ENCODE peak calls at places on chromosomes 12 and 14, in ten cellular contexts. F is IMR-90, O is uterus, I is fibroblast of lung, U is activated B cell treated with CpG ODN at 0.5 μM for 24 hours, M is A549, D is omental fat pad, V is AG09309, Z is RWPE1, L is lower lobe of right lung. H is an unnamed sample.

GRCh38 chr12:70120970-70121369 is 122.3 kb upstream of the CNOT2 start:
- DNase-seq in F (no peak), O (no peak), I (no peak), U (no peak), M (no peak), D (no peak), V (no peak), Z (no peak), L (no peak), H (no peak)

GRCh38 chr12:5745251-5745888 is 199.7 kb downstream of the ANO2 start:
- DNase-seq in F (peak; percentile 58), O (no peak), I (peak; percentile 58), U (no peak), M (peak; percentile 51), D (peak; percentile 37), V (peak; percentile 25), Z (peak; percentile 48), L (peak; percentile 63), H (peak; percentile 22)

GRCh38 chr12:936377-937345 is 12.8 kb downstream of the RAD52 start:
- DNase-seq in F (no peak), O (no peak), I (no peak), U (no peak), M (no peak), D (no peak), V (no peak), Z (no peak), L (no peak), H (no peak)

GRCh38 chr12:53729659-53730058 is 2.4 kb upstream of the CALCOCO1 start:
- DNase-seq in F (no peak), O (no peak), I (no peak), U (no peak), M (no peak), D (no peak), V (no peak), Z (no peak), L (no peak), H (no peak)

GRCh38 chr12:63862187-63863107 is 17.9 kb downstream of the SRGAP1 start:
- DNase-seq in F (no peak), O (no peak), I (no peak), U (no peak), M (peak; percentile 67), D (no peak), V (no peak), Z (no peak), L (no peak), H (no peak)

GRCh38 chr12:75661927-75662326 is 150.5 kb upstream of the KRR1 start:
- DNase-seq in F (peak; percentile 69), O (no peak), I (peak; percentile 91), U (no peak), M (no peak), D (no peak), V (no peak), Z (no peak), L (no peak), H (no peak)

GRCh38 chr14:69066396-69067171 is 86.3 kb downstream of the DCAF5 start:
- DNase-seq in F (no peak), O (no peak), I (no peak), U (no peak), M (no peak), D (no peak), V (no peak), Z (no peak), L (no peak), H (no peak)

GRCh38 chr12:5081016-5081415 is 37.3 kb downstream of the KCNA5 start:
- DNase-seq in F (no peak), O (no peak), I (no peak), U (no peak), M (no peak), D (no peak), V (no peak), Z (no peak), L (no peak), H (no peak)

GRCh38 chr12:113064395-113065125 is 8.0 kb downstream of the DTX1 start:
- DNase-seq in F (no peak), O (no peak), I (no peak), U (no peak), M (no peak), D (no peak), V (no peak), Z (no peak), L (no peak), H (no peak)

GRCh38 chr12:10354502-10354901 is 35.3 kb downstream of the KLRK1 start:
- DNase-seq in F (no peak), O (no peak), I (peak; percentile 37), U (no peak), M (no peak), D (no peak), V (no peak), Z (no peak), L (no peak), H (no peak)

DNA sequence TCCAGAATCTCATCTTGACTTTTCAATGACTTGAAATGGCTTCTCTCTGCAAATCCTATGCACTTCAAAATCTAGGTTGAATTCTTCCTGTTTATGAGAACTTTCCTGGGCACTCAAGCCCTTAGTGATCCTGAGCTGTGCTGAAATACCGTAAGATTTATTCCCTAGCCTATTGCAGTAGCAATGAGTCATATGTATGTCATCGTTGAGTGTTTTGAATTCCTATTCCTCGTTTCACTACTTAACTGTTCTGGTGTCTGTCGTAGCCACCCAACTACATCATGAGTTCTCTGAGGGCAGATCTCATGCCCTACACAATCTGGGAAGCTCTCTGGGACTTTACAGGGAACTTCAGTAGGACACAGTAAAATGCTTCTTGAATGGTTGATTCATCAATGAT is 190.8 kb upstream of the TMEM132C start:
- DNase-seq in F (no peak), O (no peak), I (no peak), U (no peak), M (no peak), D (no peak), V (peak; percentile 75), Z (peak; percentile 31), L (no peak), H (no peak)
- TF ChIP-seq CTCF in F (no peak), O (no peak), I (no peak), U (no peak), M (no peak), D (no peak), V (no peak), Z (no peak), L (no peak), H (no peak)

GRCh38 chr14:73717247-73717646 is 3.1 kb upstream of the PNMA1 start:
- DNase-seq in F (peak; percentile 22), O (peak; percentile 57), I (peak; percentile 68), U (no peak), M (no peak), D (no peak), V (no peak), Z (no peak), L (no peak), H (no peak)

GRCh38 chr14:73719791-73720190 is 5.6 kb upstream of the PNMA1 start:
- DNase-seq in F (peak; percentile 31), O (no peak), I (no peak), U (no peak), M (no peak), D (no peak), V (no peak), Z (no peak), L (no peak), H (no peak)

GRCh38 chr14:73719361-73719760 is 5.2 kb upstream of the PNMA1 start:
- DNase-seq in F (no peak), O (no peak), I (no peak), U (no peak), M (no peak), D (no peak), V (no peak), Z (no peak), L (no peak), H (no peak)

GRCh38 chr14:73718742-73719251 is 4.6 kb upstream of the PNMA1 start:
- DNase-seq in F (no peak), O (peak; percentile 71), I (no peak), U (no peak), M (no peak), D (no peak), V (no peak), Z (no peak), L (no peak), H (no peak)

DNA sequence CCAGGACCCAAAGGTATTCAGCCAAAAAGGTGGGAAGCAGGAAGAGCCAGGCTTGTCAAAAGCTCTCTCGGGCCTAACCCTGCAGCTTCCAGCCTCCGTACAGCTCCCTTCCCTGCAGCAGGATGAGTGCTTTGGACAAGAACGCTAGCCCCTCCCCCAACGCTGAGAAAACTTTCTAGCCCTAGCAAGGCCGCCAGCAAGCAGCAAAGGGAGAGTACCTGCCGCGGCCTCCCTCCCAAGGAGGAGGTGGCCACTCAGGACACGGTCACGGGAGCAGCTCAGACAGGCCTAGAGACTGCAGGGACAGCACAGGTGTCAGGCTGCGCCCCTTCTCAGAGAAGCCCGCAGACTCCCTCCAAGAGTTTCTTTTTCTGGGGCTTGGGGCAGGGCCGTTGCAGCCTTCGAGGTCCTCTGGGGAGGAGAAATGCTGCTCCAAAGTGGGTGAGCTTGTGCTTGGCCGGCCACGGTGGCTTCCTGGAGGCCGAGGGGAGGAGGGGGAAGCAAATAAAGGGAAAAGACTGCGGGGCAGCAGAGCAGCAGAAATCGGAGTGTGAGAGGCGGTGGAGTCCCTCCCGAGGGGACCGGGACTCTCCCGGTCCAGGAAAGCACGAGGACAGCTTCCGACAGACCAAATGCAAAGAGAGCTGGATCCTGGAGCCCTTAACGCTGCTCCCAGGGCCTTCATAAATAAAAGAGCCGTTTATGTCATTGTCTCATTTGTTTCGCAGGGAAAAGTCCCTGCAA is 4.0 kb upstream of the PNMA1 start:
- DNase-seq in F (peak; percentile 76), O (peak; percentile 85), I (peak; percentile 59), U (no peak), M (no peak), D (no peak), V (no peak), Z (no peak), L (no peak), H (no peak)
- TF ChIP-seq CTCF in F (no peak), O (no peak), I (no peak), U (no peak), M (no peak), D (no peak), V (no peak), Z (no peak), L (no peak), H (no peak)

GRCh38 chr12:26179829-26180228 is 15.5 kb upstream of the SSPN start:
- DNase-seq in F (no peak), O (no peak), I (no peak), U (no peak), M (no peak), D (no peak), V (no peak), Z (no peak), L (no peak), H (no peak)
- TF ChIP-seq CTCF in F (no peak), O (no peak), I (no peak), U (no peak), M (no peak), D (no peak), V (no peak), Z (no peak), L (no peak), H (no peak)

DNA sequence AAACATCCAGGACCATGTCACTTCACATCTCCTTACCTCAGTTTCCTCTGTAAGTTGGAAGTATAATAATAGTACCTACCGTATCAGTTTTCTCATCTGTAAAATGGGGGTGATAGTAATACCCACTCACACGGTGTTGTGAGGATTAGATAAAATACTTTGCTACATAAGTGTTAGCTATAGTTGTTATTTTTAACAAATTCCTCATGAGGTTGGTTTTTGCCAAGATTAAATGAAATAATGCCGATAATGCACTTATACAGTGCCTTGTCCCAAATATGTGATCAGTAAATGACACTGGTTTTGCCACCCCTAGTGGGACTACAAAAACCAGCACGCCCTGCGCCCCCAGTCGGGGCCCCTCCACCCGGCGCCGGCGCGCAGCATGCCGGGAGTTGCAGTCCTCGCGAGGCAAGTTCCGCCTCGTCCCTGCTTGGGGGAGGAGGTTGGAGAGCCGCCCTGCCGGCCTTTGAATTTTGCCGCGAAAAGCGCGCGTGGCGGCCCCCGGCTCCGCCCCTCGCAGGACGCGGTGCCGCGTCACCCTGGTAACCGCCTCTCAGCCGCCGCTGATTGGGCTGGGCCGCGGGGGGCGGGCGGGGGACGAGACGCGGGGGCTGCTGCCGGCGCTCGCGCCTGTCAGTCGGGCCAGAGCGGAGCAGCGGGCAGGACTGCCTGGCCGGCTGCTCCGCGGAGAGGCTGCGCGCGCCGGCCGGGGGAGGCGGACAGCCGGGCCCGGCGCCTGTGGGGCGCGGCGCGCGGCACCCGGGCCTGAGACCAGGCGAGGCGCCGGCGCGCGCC is at the start of gene FAM222A:
- DNase-seq in F (peak; percentile 93), O (peak; percentile 96), I (peak; percentile 95), U (peak; percentile 96), M (peak; percentile 95), D (peak; percentile 76), V (peak; percentile 71), Z (peak; percentile 93), L (peak; percentile 96), H (peak; percentile 97)
- TF ChIP-seq CTCF in F (no peak), O (peak; percentile 35), I (no peak), U (no peak), M (no peak), D (no peak), V (no peak), Z (no peak), L (peak; percentile 22), H (no peak)

H was measured in natural killer cell.